ENCODE peak calls at places on chromosomes 5 and 9, in six cellular contexts. Y is pancreas; M is K562; U is upper lobe of right lung; O is CD4-positive, CD25-positive, alpha-beta regulatory T cell; Q is heart left ventricle. F is an unnamed sample.

GRCh38 chr9:35341021-35341420 is 148.9 kb upstream of the RUSC2 start:
- ATAC-seq in M (no peak), Y (no peak), O (no peak), Q (no peak), U (no peak), F (no peak)

GRCh38 chr9:133972041-133972970 is 19.8 kb downstream of the VAV2 start:
- ATAC-seq in Q (no peak), O (no peak), U (no peak), M (no peak), Y (peak), F (no peak)

GRCh38 chr9:20608582-20608981 is 13.7 kb downstream of the MLLT3 start:
- ATAC-seq in Y (no peak), U (no peak), Q (no peak), M (no peak), O (no peak), F (no peak)

GRCh38 chr9:35646583-35647265 is 4.0 kb downstream of the SIT1 start:
- ATAC-seq in O (peak), Q (peak), Y (peak), M (peak), U (peak), F (peak)

GRCh38 chr5:165757756-165758155 is 2252.3 kb downstream of the MAT2B start:
- ATAC-seq in U (no peak), Y (no peak), M (no peak), Q (no peak), O (no peak), F (no peak)

GRCh38 chr9:117868594-117868993 is 164.4 kb downstream of the TLR4 start:
- ATAC-seq in Y (no peak), O (no peak), Q (no peak), U (no peak), M (no peak), F (no peak)

GRCh38 chr5:169805527-169805934 is 168.5 kb downstream of the DOCK2 start:
- ATAC-seq in U (no peak), Y (no peak), O (peak), M (peak), Q (no peak), F (no peak)

GRCh38 chr5:178690208-178690607 is 40.3 kb downstream of the ZNF354A start:
- ATAC-seq in M (no peak), Q (no peak), Y (no peak), U (no peak), O (no peak), F (no peak)

GRCh38 chr5:36535390-36535789 is 71.0 kb upstream of the SLC1A3 start:
- ATAC-seq in M (no peak), U (no peak), O (no peak), Y (no peak), Q (peak), F (peak)

GRCh38 chr5:142059304-142059940 is 46.6 kb upstream of the GNPDA1 start:
- ATAC-seq in U (peak), Y (peak), M (peak), Q (peak), O (no peak), F (no peak)

GRCh38 chr9:121954477-121955175 is 138.5 kb downstream of the TTLL11 start:
- ATAC-seq in Q (peak), Y (peak), U (no peak), O (no peak), M (no peak), F (no peak)

GRCh38 chr5:14760548-14761002 is 96.1 kb downstream of the OTULIN start:
- ATAC-seq in Y (no peak), U (no peak), M (no peak), Q (peak), O (no peak), F (no peak)

GRCh38 chr5:15807861-15808260 is 307.9 kb downstream of the FBXL7 start:
- ATAC-seq in U (no peak), M (no peak), O (no peak), Q (peak), Y (no peak), F (no peak)

GRCh38 chr5:74394543-74394923 is 246.0 kb downstream of the ENC1 start:
- ATAC-seq in Y (no peak), M (peak), U (peak), Q (peak), O (no peak), F (no peak)

GRCh38 chr5:157164521-157164920 is 1.5 kb downstream of the GARIN3 start:
- ATAC-seq in Y (no peak), U (no peak), M (no peak), O (no peak), Q (no peak), F (no peak)

GRCh38 chr9:93587651-93588347 is 11.4 kb downstream of the PHF2 start:
- ATAC-seq in Y (no peak), Q (peak), U (peak), M (peak), O (no peak), F (no peak)

GRCh38 chr9:123251741-123252140 is 16.6 kb downstream of the STRBP start:
- ATAC-seq in Q (no peak), U (no peak), Y (peak), O (no peak), M (no peak), F (no peak)

GRCh38 chr9:99466104-99466503 is 244.0 kb downstream of the SEC61B start:
- ATAC-seq in U (no peak), Q (no peak), O (no peak), Y (no peak), M (no peak), F (no peak)

GRCh38 chr9:98107926-98108325 is 11.1 kb downstream of the TRIM14 start:
- ATAC-seq in Q (no peak), U (peak), M (no peak), Y (no peak), O (peak), F (no peak)

F was measured in esophagus mucosa.